ENCODE peak calls at places on chromosomes 16 and 17, in ten cellular contexts. T is mammary epithelial cell; A is activated naive CD4-positive, alpha-beta T cell treated with anti-CD3 and anti-CD28 coated beads, Interleukin-2, amount 10 ng/mL, durations not matched to agents 7 days and 5 days; O is NCI-H345; D is fibroblast of lung; X is activated CD4-positive, CD25-positive, alpha-beta regulatory T cell; Y is T-helper 2 cell; Q is trophoblast cell; F is mesenteric fat pad; S is astrocyte. H is an unnamed sample.

GRCh38 chr16:25317732-25318316 is 60.2 kb upstream of the ZKSCAN2 start:
- DNase-seq in S (no peak), X (no peak), O (no peak), T (no peak), A (no peak), Y (no peak), D (no peak), F (no peak), Q (no peak), H (no peak)

GRCh38 chr16:71479420-71479819 is 9.7 kb downstream of the ZNF19 start:
- DNase-seq in Q (peak; percentile 3), F (no peak), A (no peak), T (no peak), O (peak; percentile 4), S (no peak), D (no peak), Y (no peak), X (no peak), H (peak; percentile 34)

GRCh38 chr16:47940466-47940865 is 215.3 kb downstream of the ABCC12 start:
- DNase-seq in A (no peak), D (no peak), Q (no peak), F (no peak), X (no peak), T (no peak), Y (no peak), S (no peak), O (no peak), H (no peak)

GRCh38 chr17:55167024-55167721 is 97.6 kb upstream of the HLF start:
- DNase-seq in S (peak; percentile 32), A (no peak), O (no peak), Y (peak; percentile 57), F (no peak), T (no peak), D (peak; percentile 42), X (no peak), Q (no peak), H (no peak)

GRCh38 chr16:46785076-46785845 is 37.1 kb upstream of the MYLK3 start:
- DNase-seq in X (no peak), A (no peak), S (no peak), F (no peak), Y (no peak), O (no peak), T (no peak), Q (no peak), D (no peak), H (peak; percentile 86)

GRCh38 chr16:4602330-4602729 is 12.4 kb downstream of the UBALD1 start:
- DNase-seq in F (no peak), S (no peak), A (no peak), T (no peak), Q (no peak), D (no peak), O (no peak), Y (no peak), X (no peak), H (no peak)

GRCh38 chr17:62628845-62629555 is 1.5 kb downstream of the MRC2 start:
- DNase-seq in O (no peak), F (peak; percentile 84), T (peak; percentile 39), Y (peak; percentile 28), A (no peak), Q (no peak), D (peak; percentile 67), S (peak; percentile 54), X (no peak), H (peak; percentile 81)

GRCh38 chr16:12341423-12341822 is 364.9 kb downstream of the SNX29 start:
- DNase-seq in F (no peak), S (peak; percentile 42), X (no peak), T (peak; percentile 77), A (no peak), Q (peak; percentile 11), D (peak; percentile 66), Y (no peak), O (no peak), H (no peak)

GRCh38 chr17:12731839-12732238 is 57.5 kb upstream of the ARHGAP44 start:
- DNase-seq in O (peak; percentile 76), Y (no peak), S (no peak), F (no peak), T (no peak), X (no peak), Q (no peak), A (no peak), D (no peak), H (no peak)

GRCh38 chr17:48374650-48375230 is 55.3 kb downstream of the SKAP1 start:
- DNase-seq in Y (peak; percentile 34), T (peak; percentile 1), D (no peak), F (no peak), A (peak; percentile 44), Q (peak; percentile 49), S (no peak), X (no peak), O (peak; percentile 37), H (peak; percentile 69)

GRCh38 chr16:62254847-62255246 is 218.6 kb upstream of the CDH8 start:
- DNase-seq in X (no peak), T (peak; percentile 84), A (no peak), D (no peak), S (no peak), F (no peak), Q (no peak), O (no peak), Y (no peak), H (no peak)

GRCh38 chr17:78307887-78308633 is 51.8 kb downstream of the SOCS3 start:
- DNase-seq in O (no peak), Q (peak; percentile 95), S (no peak), F (no peak), T (no peak), A (no peak), Y (no peak), D (no peak), X (no peak), H (peak; percentile 93)

GRCh38 chr16:63575031-63575430 is 1538.8 kb upstream of the CDH8 start:
- DNase-seq in T (no peak), Y (no peak), X (no peak), F (no peak), D (no peak), Q (no peak), O (no peak), A (no peak), S (no peak), H (no peak)

GRCh38 chr16:22652463-22652845 is 141.8 kb downstream of the NPIPB5 start:
- DNase-seq in S (no peak), A (no peak), D (no peak), Q (no peak), O (no peak), X (no peak), Y (no peak), T (no peak), F (no peak), H (no peak)

GRCh38 chr16:11257131-11257938 is 1.3 kb upstream of the SOCS1 start:
- DNase-seq in X (peak; percentile 23), T (peak; percentile 72), Y (peak; percentile 82), Q (peak; percentile 55), S (peak; percentile 57), D (peak; percentile 70), A (peak; percentile 70), F (no peak), O (peak; percentile 81), H (peak; percentile 87)

GRCh38 chr17:81524063-81524864 is 3.9 kb upstream of the FSCN2 start:
- DNase-seq in F (no peak), S (no peak), O (no peak), D (no peak), T (no peak), X (no peak), Q (no peak), Y (no peak), A (no peak), H (no peak)

GRCh38 chr16:69309316-69309715 is 1.8 kb upstream of the VPS4A start:
- DNase-seq in S (no peak), O (no peak), D (peak; percentile 15), Y (no peak), T (peak; percentile 20), X (no peak), A (no peak), F (peak; percentile 79), Q (no peak), H (no peak)

GRCh38 chr17:2380225-2380922 is 20.5 kb downstream of the MNT start:
- DNase-seq in O (no peak), S (no peak), F (no peak), Y (no peak), A (no peak), T (no peak), X (no peak), Q (peak; percentile 94), D (no peak), H (no peak)

GRCh38 chr17:5135726-5136579 is 20.1 kb downstream of the USP6 start:
- DNase-seq in O (no peak), X (no peak), F (peak; percentile 55), Q (no peak), D (no peak), T (no peak), Y (no peak), A (no peak), S (no peak), H (no peak)

GRCh38 chr16:48526058-48526957 is 83.7 kb downstream of the N4BP1 start:
- DNase-seq in O (peak; percentile 15), S (no peak), F (no peak), Y (peak; percentile 34), A (peak; percentile 57), Q (peak; percentile 73), X (no peak), D (peak; percentile 8), T (peak; percentile 75), H (peak; percentile 76)

GRCh38 chr17:14201087-14201486 is 35.6 kb downstream of the CDRT15 start:
- DNase-seq in O (no peak), Y (peak; percentile 98), D (peak; percentile 52), Q (no peak), F (no peak), S (peak; percentile 45), T (no peak), A (peak; percentile 74), X (no peak), H (no peak)

GRCh38 chr16:68074850-68075249 is 10.3 kb upstream of the NFATC3 start:
- DNase-seq in X (peak; percentile 32), T (no peak), F (peak; percentile 79), O (no peak), Y (peak; percentile 97), D (no peak), A (peak; percentile 90), Q (no peak), S (no peak), H (no peak)

GRCh38 chr17:57197672-57198071 is 58.7 kb upstream of the MSI2 start:
- DNase-seq in X (no peak), F (no peak), Q (no peak), Y (no peak), D (no peak), S (no peak), O (no peak), T (no peak), A (no peak), H (no peak)

GRCh38 chr17:2655526-2655925 is 56.0 kb downstream of the CLUH start:
- DNase-seq in O (no peak), S (no peak), F (no peak), X (no peak), A (no peak), Y (no peak), T (no peak), D (no peak), Q (no peak), H (no peak)

GRCh38 chr16:55944377-55944802 is 69.2 kb upstream of the CES5A start:
- DNase-seq in F (no peak), X (no peak), O (peak; percentile 30), T (peak; percentile 19), D (peak; percentile 47), Y (peak; percentile 21), Q (peak; percentile 54), S (peak; percentile 27), A (peak; percentile 55), H (peak; percentile 82)

GRCh38 chr16:4015275-4015990 is 100.8 kb downstream of the ADCY9 start:
- DNase-seq in Q (no peak), D (peak; percentile 49), F (no peak), Y (no peak), X (no peak), A (no peak), T (no peak), S (peak; percentile 34), O (no peak), H (peak; percentile 33)

GRCh38 chr17:43832168-43832975 is 574 bp downstream of the MPP3 start:
- DNase-seq in A (peak; percentile 38), O (peak; percentile 52), S (peak; percentile 67), Q (peak; percentile 78), Y (no peak), D (peak; percentile 82), X (no peak), T (peak; percentile 74), F (no peak), H (peak; percentile 19)

H was measured in ELF-1.